ENCODE peak calls at places on chromosomes 3 and 15, in six cellular contexts. I is PC-3, V is right lobe of liver, N is right atrium auricular region, X is AG10803, L is HL-60. R is an unnamed sample.

GRCh38 chr15:89379818-89380217 is 45.2 kb upstream of the POLG start:
- DNase-seq in I (peak), V (no peak), N (no peak), X (no peak), L (no peak), R (no peak)

GRCh38 chr15:69104050-69104750 is 56.2 kb upstream of the GLCE start:
- DNase-seq in I (no peak), V (no peak), N (no peak), X (no peak), L (no peak), R (no peak)

GRCh38 chr15:29348308-29348914 is 78.8 kb upstream of the NSMCE3 start:
- DNase-seq in I (no peak), V (no peak), N (no peak), X (peak), L (no peak), R (no peak)

GRCh38 chr15:56806147-56806536 is 72.8 kb upstream of the ZNF280D start:
- DNase-seq in I (no peak), V (no peak), N (no peak), X (no peak), L (no peak), R (no peak)

GRCh38 chr15:38193496-38193895 is 59.1 kb upstream of the SPRED1 start:
- DNase-seq in I (peak), V (no peak), N (no peak), X (peak), L (no peak), R (no peak)

GRCh38 chr3:141305436-141305835 is 62.9 kb upstream of the ZBTB38 start:
- DNase-seq in I (peak), V (no peak), N (peak), X (peak), L (no peak), R (peak)

GRCh38 chr3:155078959-155079794 is 942 bp upstream of the MME start:
- DNase-seq in I (no peak), V (no peak), N (no peak), X (peak), L (no peak), R (peak)

GRCh38 chr3:69324362-69325025 is 61.4 kb downstream of the FRMD4B start:
- DNase-seq in I (peak), V (no peak), N (no peak), X (no peak), L (peak), R (no peak)

GRCh38 chr3:169835533-169835932 is 22.8 kb upstream of the LRRC34 start:
- DNase-seq in I (no peak), V (no peak), N (no peak), X (no peak), L (no peak), R (no peak)

GRCh38 chr3:12049675-12050074 is 45.5 kb downstream of the SYN2 start:
- DNase-seq in I (peak), V (no peak), N (no peak), X (peak), L (no peak), R (peak)

GRCh38 chr15:55221090-55222011 is 24.6 kb upstream of the RSL24D1 start:
- DNase-seq in I (peak), V (no peak), N (peak), X (peak), L (peak), R (peak)

GRCh38 chr3:57434041-57434440 is 110.1 kb downstream of the DNAH12 start:
- DNase-seq in I (peak), V (no peak), N (no peak), X (peak), L (no peak), R (peak)

GRCh38 chr15:57655087-57655486 is 51.4 kb upstream of the POLR2M start:
- DNase-seq in I (no peak), V (no peak), N (no peak), X (no peak), L (no peak), R (no peak)

GRCh38 chr3:29430558-29430971 is 149.7 kb downstream of the RBMS3 start:
- DNase-seq in I (peak), V (no peak), N (no peak), X (peak), L (no peak), R (peak)

GRCh38 chr15:25375557-25375956 is 63.3 kb downstream of the UBE3A start:
- DNase-seq in I (no peak), V (no peak), N (no peak), X (no peak), L (no peak), R (no peak)

GRCh38 chr15:62209821-62210220 is 44.7 kb upstream of the C2CD4B start:
- DNase-seq in I (no peak), V (no peak), N (no peak), X (no peak), L (no peak), R (no peak)
- H3K4me3 ChIP-seq in I (no peak), V (no peak), N (no peak), X (no peak), L (no peak), R (no peak)

GRCh38 chr3:15040844-15041243 is 24.3 kb downstream of the MRPS25 start:
- DNase-seq in I (no peak), V (no peak), N (no peak), X (no peak), L (no peak), R (no peak)
- TF ChIP-seq CTCF in I (no peak), V (no peak), N (no peak), X (no peak), L (no peak), R (no peak)

GRCh38 chr15:66388057-66388363 is 1.3 kb downstream of the MAP2K1 start:
- DNase-seq in I (no peak), V (no peak), N (no peak), X (no peak), L (no peak), R (no peak)
- H3K4me3 ChIP-seq in I (peak), V (peak), N (peak), X (peak), L (peak), R (peak)

GRCh38 chr3:79410136-79410535 is 357.7 kb downstream of the ROBO1 start:
- DNase-seq in I (no peak), V (no peak), N (no peak), X (no peak), L (no peak), R (no peak)

GRCh38 chr3:79405183-79405582 is 362.6 kb downstream of the ROBO1 start:
- DNase-seq in I (no peak), V (peak), N (no peak), X (no peak), L (no peak), R (no peak)

GRCh38 chr3:79410617-79411016 is 357.2 kb downstream of the ROBO1 start:
- DNase-seq in I (no peak), V (no peak), N (no peak), X (no peak), L (no peak), R (no peak)

DNA sequence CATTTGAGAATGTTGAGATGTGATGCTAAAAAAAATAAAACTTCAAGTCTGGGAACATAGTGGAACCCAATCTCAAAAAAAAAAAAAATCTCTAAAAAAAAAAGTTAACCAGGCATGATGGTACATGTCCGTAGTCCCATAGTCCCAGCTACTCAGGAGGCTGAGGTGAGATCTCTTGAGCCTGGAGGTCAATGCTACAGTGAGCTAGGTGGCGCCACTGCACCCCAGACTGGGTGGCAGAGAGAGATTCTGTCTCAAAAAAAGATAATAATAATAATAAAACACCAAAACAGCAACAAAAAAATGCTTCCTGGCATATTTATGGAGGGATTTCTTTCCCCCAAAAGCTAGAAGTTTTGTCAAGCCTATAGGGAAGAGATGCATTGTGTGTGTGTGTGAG is 361.6 kb downstream of the ROBO1 start:
- DNase-seq in I (no peak), V (no peak), N (no peak), X (no peak), L (no peak), R (no peak)
- TF ChIP-seq CTCF in I (peak), V (no peak), N (no peak), X (peak), L (no peak), R (no peak)

GRCh38 chr3:123267821-123268220 is 66.1 kb downstream of the SEC22A start:
- DNase-seq in I (no peak), V (no peak), N (no peak), X (no peak), L (no peak), R (peak)
- H3K4me3 ChIP-seq in I (no peak), V (no peak), N (no peak), X (no peak), L (no peak), R (no peak)

GRCh38 chr15:43225201-43225949 is 4.6 kb upstream of the EPB42 start:
- DNase-seq in I (peak), V (no peak), N (no peak), X (peak), L (no peak), R (peak)
- TF ChIP-seq CTCF in I (peak), V (peak), N (peak), X (peak), L (peak), R (peak)

DNA sequence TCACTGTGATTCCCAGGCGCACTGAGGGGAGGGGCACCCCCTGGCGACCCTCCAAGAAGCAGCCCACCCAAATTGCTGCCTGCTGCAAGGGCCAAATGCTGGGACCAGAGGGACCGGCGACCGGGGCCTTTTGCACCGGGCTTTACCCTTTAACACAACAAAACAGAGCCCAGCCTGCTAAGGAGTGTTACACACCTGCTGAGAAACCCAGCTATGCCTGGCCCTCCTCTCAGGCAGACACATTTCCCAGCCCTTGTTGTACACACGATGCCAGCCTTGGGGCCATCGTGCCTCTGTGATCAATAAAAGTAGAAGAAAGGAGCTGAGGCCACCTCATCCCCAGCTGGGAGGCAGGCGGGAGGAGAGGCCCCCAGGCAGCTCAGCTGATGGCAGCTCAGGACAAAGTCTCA is 46.2 kb upstream of the SEC61A1 start:
- DNase-seq in I (no peak), V (no peak), N (no peak), X (no peak), L (no peak), R (no peak)
- H3K4me3 ChIP-seq in I (no peak), V (no peak), N (no peak), X (no peak), L (no peak), R (no peak)